ENCODE peak calls at places on chromosomes 4 and X, in four cellular contexts. One of them, this sample, is unnamed.

GRCh38 chr4:24965627-24966026 is 52.8 kb upstream of the CCDC149 start:
- DNase-seq in GM23248: no peak
- DNase-seq in fibroblast of mammary gland: peak; percentile 18
- DNase-seq in dorsolateral prefrontal cortex: no peak
- DNase-seq in this sample: no peak

GRCh38 chrX:95539041-95539440 is 1145.6 kb upstream of the DIAPH2 start:
- DNase-seq in GM23248: no peak
- DNase-seq in fibroblast of mammary gland: no peak
- DNase-seq in dorsolateral prefrontal cortex: no peak
- DNase-seq in this sample: no peak

GRCh38 chr4:19455196-19455595 is 796.5 kb upstream of the SLIT2 start:
- DNase-seq in GM23248: no peak
- DNase-seq in fibroblast of mammary gland: no peak
- DNase-seq in dorsolateral prefrontal cortex: no peak
- DNase-seq in this sample: no peak

GRCh38 chrX:53223955-53224859 is 800 bp downstream of the KDM5C start:
- DNase-seq in GM23248: peak; percentile 79
- DNase-seq in fibroblast of mammary gland: peak; percentile 88
- DNase-seq in dorsolateral prefrontal cortex: no peak
- DNase-seq in this sample: peak; percentile 7

GRCh38 chrX:40012800-40013682 is 84.7 kb downstream of the BCOR start:
- DNase-seq in GM23248: peak; percentile 78
- DNase-seq in fibroblast of mammary gland: peak; percentile 59
- DNase-seq in dorsolateral prefrontal cortex: no peak
- DNase-seq in this sample: no peak

GRCh38 chrX:144946696-144947095 is 300.6 kb upstream of the SPANXN1 start:
- DNase-seq in GM23248: no peak
- DNase-seq in fibroblast of mammary gland: peak; percentile 61
- DNase-seq in dorsolateral prefrontal cortex: no peak
- DNase-seq in this sample: peak; percentile 39

GRCh38 chrX:37712458-37712857 is 26.9 kb downstream of the XK start:
- DNase-seq in GM23248: peak; percentile 3
- DNase-seq in fibroblast of mammary gland: no peak
- DNase-seq in dorsolateral prefrontal cortex: no peak
- DNase-seq in this sample: no peak

GRCh38 chr4:51932261-51932660 is 87.9 kb downstream of the LRRC66 start:
- DNase-seq in GM23248: peak; percentile 45
- DNase-seq in fibroblast of mammary gland: peak; percentile 40
- DNase-seq in dorsolateral prefrontal cortex: no peak
- DNase-seq in this sample: peak; percentile 14

GRCh38 chrX:150361070-150361776 is 1.9 kb upstream of the MAMLD1 start:
- DNase-seq in GM23248: peak; percentile 16
- DNase-seq in fibroblast of mammary gland: no peak
- DNase-seq in dorsolateral prefrontal cortex: no peak
- DNase-seq in this sample: no peak

GRCh38 chr4:136796953-136797352 is 735.3 kb downstream of the PCDH18 start:
- DNase-seq in GM23248: no peak
- DNase-seq in fibroblast of mammary gland: no peak
- DNase-seq in dorsolateral prefrontal cortex: no peak
- DNase-seq in this sample: no peak
- H3K4me3 ChIP-seq in GM23248: no peak overlapping the region
- H3K4me3 ChIP-seq in fibroblast of mammary gland: no peak overlapping the region
- H3K4me3 ChIP-seq in dorsolateral prefrontal cortex: no peak overlapping the region
- H3K4me3 ChIP-seq in this sample: no peak overlapping the region

DNA sequence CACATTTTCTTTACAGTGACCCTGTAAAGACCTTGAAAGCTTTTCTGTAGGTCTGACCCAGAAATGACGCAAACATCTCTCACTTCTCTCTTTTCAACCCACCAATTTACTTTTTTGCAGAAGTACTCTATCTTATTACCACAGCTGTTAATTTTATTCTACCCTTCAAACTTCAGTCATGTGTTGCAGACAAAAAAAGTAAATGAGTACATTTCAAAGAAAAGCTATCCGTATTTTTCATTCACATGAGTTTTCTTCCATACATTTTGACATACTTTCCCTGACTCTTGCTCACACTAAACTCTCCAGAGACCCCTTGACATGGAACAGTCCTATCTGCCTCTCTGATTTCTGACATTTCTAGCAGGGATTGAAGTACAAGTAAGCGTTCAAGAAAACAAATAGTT is 51.7 kb downstream of the SLC7A11 start:
- DNase-seq in GM23248: no peak
- DNase-seq in fibroblast of mammary gland: no peak
- DNase-seq in dorsolateral prefrontal cortex: no peak
- DNase-seq in this sample: no peak
- H3K4me3 ChIP-seq in GM23248: no peak overlapping the region
- H3K4me3 ChIP-seq in fibroblast of mammary gland: no peak overlapping the region
- H3K4me3 ChIP-seq in dorsolateral prefrontal cortex: no peak overlapping the region
- H3K4me3 ChIP-seq in this sample: no peak overlapping the region

GRCh38 chrX:100409316-100410082 is 574 bp downstream of the PCDH19 start:
- DNase-seq in GM23248: no peak
- DNase-seq in fibroblast of mammary gland: peak; percentile 8
- DNase-seq in dorsolateral prefrontal cortex: no peak
- DNase-seq in this sample: no peak
- H3K4me3 ChIP-seq in GM23248: peak overlapping the region; percentile 63
- H3K4me3 ChIP-seq in fibroblast of mammary gland: peak overlapping the region; percentile 29
- H3K4me3 ChIP-seq in dorsolateral prefrontal cortex: peak overlapping the region; percentile 38
- H3K4me3 ChIP-seq in this sample: peak overlapping the region; percentile 46

GRCh38 chr4:42149004-42149403 is 3.5 kb downstream of the BEND4 start:
- DNase-seq in GM23248: no peak
- DNase-seq in fibroblast of mammary gland: no peak
- DNase-seq in dorsolateral prefrontal cortex: no peak
- DNase-seq in this sample: no peak

GRCh38 chr4:42152507-42153504 is at the start of gene BEND4:
- DNase-seq in GM23248: peak; percentile 7
- DNase-seq in fibroblast of mammary gland: peak; percentile 2
- DNase-seq in dorsolateral prefrontal cortex: no peak
- DNase-seq in this sample: no peak

GRCh38 chr4:42148453-42148852 is 4.0 kb downstream of the BEND4 start:
- DNase-seq in GM23248: no peak
- DNase-seq in fibroblast of mammary gland: no peak
- DNase-seq in dorsolateral prefrontal cortex: no peak
- DNase-seq in this sample: no peak

GRCh38 chr4:42151568-42152506 is 618 bp downstream of the BEND4 start:
- DNase-seq in GM23248: peak; percentile 13
- DNase-seq in fibroblast of mammary gland: no peak
- DNase-seq in dorsolateral prefrontal cortex: peak; percentile 30
- DNase-seq in this sample: no peak

DNA sequence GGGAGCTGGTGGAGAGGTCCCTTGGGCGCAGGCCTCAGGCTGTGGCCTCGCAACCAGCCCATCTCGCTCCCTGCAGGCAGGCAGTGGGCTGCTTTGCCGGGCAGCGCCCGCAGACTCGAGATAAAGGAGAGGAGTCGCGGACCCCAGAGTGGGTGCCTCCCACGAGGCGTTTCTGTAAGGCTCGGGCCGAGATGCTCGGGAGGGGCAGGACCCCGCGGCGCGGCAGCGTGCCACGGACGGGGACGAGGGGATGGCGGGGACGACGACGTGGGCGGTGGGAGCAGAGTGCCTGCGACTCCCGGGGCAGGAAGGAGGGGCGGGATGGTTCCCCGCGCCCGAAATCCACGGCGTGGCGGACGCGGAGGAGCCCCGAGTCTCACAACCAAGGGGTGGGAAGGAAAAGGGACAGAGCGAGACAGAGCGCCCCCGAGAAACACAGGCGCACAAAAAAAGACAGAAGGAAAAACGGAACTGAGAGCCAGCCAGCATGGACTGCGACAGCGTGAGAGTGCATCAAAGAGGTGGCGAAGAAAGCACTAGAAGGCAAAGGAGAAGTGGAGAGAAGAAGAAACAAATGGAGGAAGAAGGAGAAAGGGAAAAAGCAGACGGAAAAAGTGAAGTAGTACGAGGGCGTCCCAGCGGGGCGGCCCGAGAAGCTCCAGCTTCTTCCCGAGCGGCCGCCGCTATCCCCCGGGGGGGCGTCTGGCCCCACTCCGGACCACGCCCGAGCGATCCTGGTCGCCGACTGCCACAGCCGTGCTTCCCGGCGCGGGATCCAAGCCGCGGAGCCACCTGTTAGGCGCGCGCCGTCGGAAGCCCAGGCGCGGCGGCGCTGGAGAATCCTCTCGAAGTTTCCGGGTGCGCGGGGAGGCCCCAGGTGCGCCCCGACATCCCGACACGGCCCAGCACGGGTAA is 1.5 kb downstream of the BEND4 start:
- DNase-seq in GM23248: peak; percentile 4
- DNase-seq in fibroblast of mammary gland: no peak
- DNase-seq in dorsolateral prefrontal cortex: no peak
- DNase-seq in this sample: no peak
- H3K4me3 ChIP-seq in GM23248: no peak overlapping the region
- H3K4me3 ChIP-seq in fibroblast of mammary gland: no peak overlapping the region
- H3K4me3 ChIP-seq in dorsolateral prefrontal cortex: peak overlapping the region; percentile 55
- H3K4me3 ChIP-seq in this sample: no peak overlapping the region

This sample was measured in skeletal muscle cell.